ENCODE peak calls at places on chromosomes 3 and 15, in ten cellular contexts. F is AG04450, S is cardiac muscle cell, D is Peyer's patch, T is psoas muscle, N is pancreas, P is dorsolateral prefrontal cortex, Q is left ventricle myocardium inferior, J is caudate nucleus, K is brain microvascular endothelial cell. Y is an unnamed sample.

GRCh38 chr3:128590948-128591347 is 59.7 kb downstream of the RPN1 start:
- DNase-seq in K (no peak), Q (no peak), T (no peak), S (no peak), P (no peak), D (no peak), N (no peak), J (no peak), F (no peak), Y (no peak)

GRCh38 chr3:37492977-37493471 is 318.6 kb upstream of the LRRFIP2 start:
- DNase-seq in T (no peak), S (peak), N (no peak), F (no peak), Q (no peak), J (no peak), K (no peak), P (no peak), D (no peak), Y (no peak)

GRCh38 chr3:63228677-63229076 is 49.4 kb upstream of the SYNPR start:
- DNase-seq in F (no peak), D (no peak), J (no peak), K (peak), Q (no peak), N (no peak), S (peak), T (no peak), P (no peak), Y (peak)

GRCh38 chr15:95235033-95235432 is 1003.7 kb downstream of the MCTP2 start:
- DNase-seq in Q (no peak), F (no peak), J (no peak), T (no peak), N (no peak), D (no peak), S (no peak), P (no peak), K (no peak), Y (no peak)

GRCh38 chr15:41870689-41871081 is 23.2 kb downstream of the SPTBN5 start:
- DNase-seq in D (no peak), T (no peak), K (peak), S (peak), N (no peak), F (peak), P (no peak), Q (no peak), J (no peak), Y (peak)

GRCh38 chr3:23501201-23501824 is 298.2 kb downstream of the UBE2E2 start:
- DNase-seq in N (no peak), D (no peak), P (no peak), T (no peak), K (no peak), F (no peak), Q (no peak), J (no peak), S (peak), Y (peak)

GRCh38 chr3:50068134-50068533 is 20.6 kb upstream of the RBM5 start:
- DNase-seq in K (peak), Q (no peak), D (no peak), S (no peak), T (no peak), N (no peak), F (no peak), P (no peak), J (no peak), Y (no peak)

GRCh38 chr3:151974067-151974466 is 100.6 kb downstream of the SUCNR1 start:
- DNase-seq in S (peak), K (peak), T (no peak), J (no peak), P (no peak), D (no peak), N (no peak), Q (no peak), F (no peak), Y (no peak)

GRCh38 chr3:140128217-140129137 is 193.5 kb downstream of the CLSTN2 start:
- DNase-seq in T (peak), P (no peak), J (no peak), D (peak), F (no peak), K (peak), Q (peak), S (peak), N (peak), Y (peak)

GRCh38 chr15:39501366-39501765 is 79.5 kb upstream of the THBS1 start:
- DNase-seq in D (no peak), T (no peak), N (no peak), K (no peak), P (no peak), J (no peak), Q (no peak), S (peak), F (no peak), Y (no peak)

GRCh38 chr3:10359761-10360161 is 38.8 kb upstream of the SEC13 start:
- DNase-seq in F (no peak), K (no peak), Q (no peak), J (no peak), S (no peak), N (no peak), T (no peak), P (no peak), D (peak), Y (no peak)

GRCh38 chr3:136067211-136067610 is 101.7 kb downstream of the PPP2R3A start:
- DNase-seq in D (no peak), T (no peak), F (no peak), Q (no peak), J (no peak), P (no peak), N (no peak), S (no peak), K (no peak), Y (no peak)

GRCh38 chr3:37402351-37402750 is 228.0 kb upstream of the LRRFIP2 start:
- DNase-seq in K (no peak), T (no peak), P (no peak), N (no peak), D (no peak), F (no peak), Q (no peak), J (no peak), S (peak), Y (no peak)

GRCh38 chr3:1583044-1583443 is 490.2 kb downstream of the CNTN6 start:
- DNase-seq in S (no peak), F (no peak), T (no peak), K (no peak), J (no peak), D (peak), P (no peak), Q (no peak), N (no peak), Y (no peak)

GRCh38 chr3:142844339-142844977 is 44.4 kb downstream of the PCOLCE2 start:
- DNase-seq in S (peak), T (no peak), Q (no peak), D (no peak), N (no peak), F (no peak), K (no peak), J (no peak), P (no peak), Y (peak)

GRCh38 chr3:47781326-47781684 is 388 bp downstream of the SMARCC1 start:
- DNase-seq in P (peak), T (peak), N (peak), S (peak), Q (peak), D (peak), J (peak), K (peak), F (no peak), Y (peak)

GRCh38 chr3:44894485-44894884 is 20.1 kb downstream of the TGM4 start:
- DNase-seq in T (no peak), P (no peak), F (no peak), J (no peak), K (no peak), S (peak), D (no peak), N (no peak), Q (no peak), Y (no peak)

GRCh38 chr3:26984601-26985000 is 362.0 kb downstream of the LRRC3B start:
- DNase-seq in K (no peak), N (no peak), T (no peak), P (no peak), D (no peak), J (no peak), Q (no peak), F (no peak), S (no peak), Y (no peak)

GRCh38 chr15:64014995-64015394 is 31.3 kb downstream of the DAPK2 start:
- DNase-seq in K (no peak), D (no peak), S (no peak), F (no peak), Q (peak), P (no peak), J (no peak), N (peak), T (peak), Y (no peak)

GRCh38 chr15:88975891-88976290 is 62.7 kb upstream of the MFGE8 start:
- DNase-seq in S (peak), P (no peak), K (no peak), D (no peak), J (no peak), T (no peak), Q (no peak), N (no peak), F (no peak), Y (no peak)

GRCh38 chr15:52228928-52229327 is 37.7 kb upstream of the GNB5 start:
- DNase-seq in S (no peak), T (no peak), N (peak), Q (no peak), J (no peak), F (no peak), D (peak), K (no peak), P (no peak), Y (peak)

GRCh38 chr15:78979456-78980320 is 34.8 kb upstream of the CTSH start:
- DNase-seq in Q (peak), N (peak), P (peak), S (peak), F (peak), K (peak), T (no peak), D (no peak), J (no peak), Y (peak)

GRCh38 chr15:42059661-42060476 is 34.5 kb downstream of the PLA2G4D start:
- DNase-seq in T (peak), Q (peak), K (peak), P (no peak), S (peak), F (no peak), N (peak), D (no peak), J (no peak), Y (peak)

GRCh38 chr3:127388412-127388811 is 100.6 kb upstream of the PRR20G start:
- DNase-seq in F (no peak), P (no peak), N (no peak), D (peak), K (no peak), S (no peak), Q (peak), J (no peak), T (no peak), Y (no peak)

GRCh38 chr3:28103871-28104270 is 137.5 kb upstream of the CMC1 start:
- DNase-seq in T (no peak), S (no peak), F (no peak), N (no peak), D (no peak), J (no peak), K (no peak), P (no peak), Q (no peak), Y (no peak)

GRCh38 chr3:186425788-186426730 is 64.0 kb upstream of the DGKG start:
- DNase-seq in S (peak), T (no peak), N (no peak), F (peak), P (no peak), J (no peak), K (peak), Q (no peak), D (no peak), Y (no peak)

GRCh38 chr3:65733459-65733858 is 305.3 kb downstream of the MAGI1 start:
- DNase-seq in Q (no peak), D (no peak), K (no peak), F (no peak), P (no peak), J (no peak), T (no peak), S (no peak), N (no peak), Y (no peak)

GRCh38 chr3:114144909-114145688 is 33.8 kb downstream of the DRD3 start:
- DNase-seq in Q (no peak), J (peak), T (no peak), P (no peak), N (peak), K (peak), S (peak), D (no peak), F (peak), Y (peak)

GRCh38 chr3:15420871-15421270 is 6.5 kb downstream of the METTL6 start:
- DNase-seq in Q (no peak), F (no peak), P (no peak), S (no peak), D (no peak), N (no peak), T (no peak), K (peak), J (no peak), Y (no peak)

GRCh38 chr15:39629376-39629775 is 48.5 kb downstream of the THBS1 start:
- DNase-seq in D (peak), N (no peak), Q (no peak), F (no peak), P (no peak), K (no peak), J (no peak), T (no peak), S (peak), Y (peak)

DNA sequence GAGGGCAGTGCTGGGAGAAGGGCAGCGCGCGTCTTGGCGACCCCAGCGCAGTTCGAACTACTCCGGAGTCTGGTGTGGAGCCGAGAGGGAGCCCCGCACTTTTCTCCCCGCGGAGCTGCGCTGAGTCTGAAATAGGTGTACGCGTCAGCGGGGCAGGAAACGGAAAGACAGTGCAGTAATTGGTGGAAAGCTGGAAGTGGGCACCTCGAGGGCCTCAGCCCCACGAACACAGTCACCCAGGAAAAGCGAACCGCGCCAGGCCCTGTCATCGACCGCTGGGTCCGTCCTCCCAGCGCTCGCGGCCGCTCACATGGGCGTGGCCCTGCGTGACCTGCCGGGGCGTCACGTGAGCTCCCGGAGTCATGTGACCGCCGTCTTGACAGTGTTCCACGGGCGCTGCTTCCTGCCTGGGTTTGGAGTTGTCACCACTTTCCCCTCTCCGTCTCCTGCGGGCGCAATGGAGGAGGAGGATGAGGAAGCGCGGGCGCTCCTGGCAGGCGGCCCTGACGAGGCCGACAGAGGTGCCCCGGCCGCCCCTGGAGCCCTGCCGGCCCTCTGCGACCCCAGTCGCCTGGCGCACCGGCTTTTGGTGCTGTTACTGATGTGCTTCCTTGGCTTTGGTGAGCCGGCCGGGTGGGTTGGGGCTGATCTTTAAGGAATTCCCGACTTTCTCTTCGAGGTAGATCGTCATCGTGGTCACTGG is at the start of gene MFSD1:
- DNase-seq in N (peak), P (peak), F (peak), T (peak), D (peak), K (peak), Q (peak), S (peak), J (peak), Y (peak)
- H3K27ac ChIP-seq in N (peak), P (peak), F (peak), T (peak), D (peak), K (peak), Q (peak), S (peak), J (peak), Y (peak)

GRCh38 chr3:168096210-168096795 is 579 bp upstream of the GOLIM4 start:
- DNase-seq in S (peak), N (peak), Q (peak), D (no peak), K (peak), T (peak), P (peak), F (peak), J (no peak), Y (peak)
- H3K27ac ChIP-seq in S (peak), N (peak), Q (peak), D (peak), K (peak), T (peak), P (peak), F (peak), J (peak), Y (peak)

DNA sequence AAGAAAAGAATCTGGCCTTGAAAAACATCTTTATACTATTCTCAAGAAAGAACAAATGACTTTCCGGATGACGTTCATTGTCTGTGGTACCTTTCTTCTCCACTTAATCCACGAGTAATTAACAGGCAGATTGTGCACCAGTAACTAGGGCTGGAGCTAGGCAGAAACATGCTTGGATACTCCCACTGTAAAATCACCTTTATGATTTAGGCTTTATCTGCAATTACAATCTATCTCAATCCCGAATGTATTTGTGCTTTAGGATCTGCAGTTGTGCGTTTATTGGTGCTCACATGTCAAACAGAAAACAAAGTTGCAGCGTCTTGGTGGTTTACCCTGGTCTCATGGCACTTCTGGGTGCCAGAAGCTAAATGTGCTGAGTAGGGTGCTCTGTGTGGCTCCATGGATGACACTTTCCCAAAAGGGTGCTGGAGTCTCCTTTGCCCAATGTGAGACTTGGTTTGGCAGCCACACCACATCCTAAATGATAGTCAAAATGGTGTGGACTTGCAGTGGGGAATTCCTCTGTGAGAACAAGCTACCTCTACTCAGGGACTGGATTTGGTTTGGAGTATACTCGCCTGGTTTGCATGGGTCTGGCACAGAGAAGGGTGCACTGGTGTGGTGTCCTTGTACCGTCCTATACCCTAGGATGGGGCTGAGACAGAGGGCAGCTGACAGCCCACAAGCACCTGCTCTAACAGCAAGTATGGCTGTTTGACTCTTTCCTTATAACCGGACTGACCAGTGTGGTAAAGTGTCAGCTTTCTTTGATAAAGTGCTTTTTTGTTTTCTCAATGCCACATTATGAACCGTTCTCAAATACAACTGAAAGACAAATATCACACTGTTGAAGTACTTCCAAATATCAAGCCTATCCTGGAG is 7.7 kb downstream of the SERP1 start:
- DNase-seq in K (no peak), J (no peak), N (peak), T (no peak), Q (no peak), F (no peak), S (no peak), P (no peak), D (no peak), Y (no peak)
- H3K27ac ChIP-seq in K (no peak), J (no peak), N (peak), T (no peak), Q (no peak), F (no peak), S (no peak), P (no peak), D (no peak), Y (no peak)

GRCh38 chr15:100889359-100890058 is 9.9 kb downstream of the ALDH1A3 start:
- DNase-seq in F (peak), N (no peak), Q (peak), S (peak), D (no peak), J (no peak), T (peak), P (no peak), K (peak), Y (no peak)
- H3K27ac ChIP-seq in F (peak), N (peak), Q (peak), S (no peak), D (no peak), J (no peak), T (no peak), P (no peak), K (no peak), Y (peak)

DNA sequence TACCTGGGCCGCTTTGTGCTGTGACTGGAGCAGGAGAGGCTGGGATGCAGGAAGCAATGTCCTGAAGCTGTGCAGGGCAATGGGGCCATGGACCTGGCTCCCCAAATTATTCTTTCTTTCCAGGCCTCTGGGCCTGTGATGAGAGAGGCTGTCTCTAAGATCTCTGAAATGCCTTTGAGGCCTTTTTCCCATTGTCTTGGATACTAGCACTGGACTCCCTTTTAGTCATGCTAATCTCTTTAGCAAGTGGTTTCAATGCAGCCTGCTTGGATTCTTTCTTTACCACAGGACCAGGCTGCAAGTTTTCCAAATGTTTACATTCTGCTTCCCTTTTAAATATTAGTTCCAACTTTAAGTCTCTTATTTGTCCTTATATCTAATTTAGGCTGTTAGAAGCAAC is 64.8 kb upstream of the SGO1 start:
- DNase-seq in D (no peak), N (no peak), P (no peak), S (no peak), F (no peak), K (no peak), T (no peak), J (no peak), Q (no peak), Y (no peak)
- H3K27ac ChIP-seq in D (no peak), N (no peak), P (no peak), S (no peak), F (no peak), K (no peak), T (no peak), J (no peak), Q (no peak), Y (no peak)

GRCh38 chr3:64650096-64650622 is 37.6 kb downstream of the ADAMTS9 start:
- DNase-seq in J (no peak), D (no peak), S (no peak), K (no peak), F (no peak), N (no peak), T (no peak), P (no peak), Q (no peak), Y (no peak)
- H3K27ac ChIP-seq in J (no peak), D (no peak), S (no peak), K (no peak), F (no peak), N (no peak), T (no peak), P (no peak), Q (peak), Y (no peak)